ENCODE peak calls at places on chromosomes 1 and 21, in five cellular contexts. Y, Q, H, W and G are unnamed samples. For H3K36me3, the result is how much of the 10 kb centered on the place peaks cover.

GRCh38 chr21:40846566-40847411 is at the start of gene DSCAM:
- DNase-seq in Q (no peak), H (peak), Y (no peak), W (no peak), G (no peak)

GRCh38 chr1:221741364-221741970 is 422 bp downstream of the DUSP10 start:
- DNase-seq in H (peak), W (no peak), Y (peak), Q (no peak), G (peak)

GRCh38 chr21:45257673-45258341 is 29.9 kb downstream of the POFUT2 start:
- DNase-seq in W (no peak), Y (no peak), Q (no peak), H (peak), G (no peak)

GRCh38 chr1:205032512-205032911 is 10.5 kb upstream of the CNTN2 start:
- DNase-seq in Y (no peak), Q (no peak), H (no peak), W (no peak), G (no peak)

GRCh38 chr1:239308701-239309333 is 77.6 kb upstream of the CHRM3 start:
- DNase-seq in W (peak), H (no peak), Q (peak), Y (peak), G (peak)

GRCh38 chr21:45255381-45256020 is 32.2 kb downstream of the POFUT2 start:
- DNase-seq in W (peak), Q (peak), Y (peak), H (no peak), G (no peak)

GRCh38 chr21:44919111-44919912 is 1.4 kb downstream of the ITGB2 start:
- DNase-seq in Q (no peak), W (peak), H (peak), Y (no peak), G (peak)

GRCh38 chr1:87612966-87613365 is 284.3 kb downstream of the LMO4 start:
- DNase-seq in W (no peak), Y (peak), H (no peak), Q (no peak), G (no peak)

GRCh38 chr21:21385404-21385803 is 387.2 kb downstream of the NCAM2 start:
- DNase-seq in H (no peak), W (no peak), Q (no peak), Y (no peak), G (no peak)

GRCh38 chr1:182301467-182302198 is 90.0 kb downstream of the GLUL start:
- DNase-seq in H (no peak), W (peak), Y (no peak), Q (no peak), G (no peak)

GRCh38 chr1:21887796-21888195 is 49.3 kb downstream of the HSPG2 start:
- DNase-seq in Y (no peak), W (no peak), H (peak), Q (no peak), G (no peak)

GRCh38 chr21:41783476-41784150 is 16.8 kb upstream of the RIPK4 start:
- DNase-seq in H (no peak), Q (peak), W (no peak), Y (peak), G (no peak)

GRCh38 chr1:160370561-160371345 is 3.9 kb downstream of the NHLH1 start:
- DNase-seq in W (no peak), Y (no peak), H (no peak), Q (no peak), G (no peak)

GRCh38 chr1:205300149-205300548 is 21.4 kb downstream of the NUAK2 start:
- DNase-seq in W (no peak), Q (no peak), Y (no peak), H (no peak), G (no peak)

GRCh38 chr1:234186037-234186688 is 187.1 kb upstream of the COA6 start:
- DNase-seq in Q (peak), Y (peak), W (no peak), H (no peak), G (no peak)

GRCh38 chr1:149966405-149966804 is 29.7 kb upstream of the MTMR11 start:
- DNase-seq in H (no peak), W (no peak), Q (no peak), Y (no peak), G (no peak)

GRCh38 chr21:15252437-15252836 is 187.6 kb upstream of the NRIP1 start:
- DNase-seq in W (no peak), Q (no peak), H (no peak), Y (no peak), G (no peak)

GRCh38 chr1:210328032-210328745 is 513 bp upstream of the HHAT start:
- DNase-seq in Q (no peak), W (no peak), Y (no peak), H (no peak), G (no peak)

GRCh38 chr1:229768232-229768631 is 142.2 kb downstream of the URB2 start:
- DNase-seq in H (no peak), Y (no peak), W (no peak), Q (no peak), G (no peak)

GRCh38 chr1:74713849-74714248 is 19.0 kb downstream of the CRYZ start:
- DNase-seq in Y (no peak), Q (no peak), H (no peak), W (no peak), G (no peak)

GRCh38 chr1:29171089-29171488 is 10.6 kb downstream of the SRSF4 start:
- DNase-seq in H (no peak), W (no peak), Y (no peak), Q (no peak), G (no peak)

GRCh38 chr1:153220606-153221303 is 3.4 kb downstream of the PRR9 start:
- DNase-seq in Q (no peak), Y (no peak), W (no peak), H (no peak), G (no peak)

GRCh38 chr1:21499283-21499945 is 9.8 kb upstream of the ALPL start:
- DNase-seq in Y (no peak), H (no peak), W (no peak), Q (no peak), G (no peak)

GRCh38 chr1:24481098-24481497 is 21.5 kb upstream of the RCAN3 start:
- DNase-seq in W (peak), Q (no peak), H (no peak), Y (no peak), G (no peak)
- H3K27ac ChIP-seq in W (peak), Q (no peak), H (no peak), Y (no peak), G (peak)

GRCh38 chr1:12345350-12346217 is 115.8 kb downstream of the VPS13D start:
- DNase-seq in W (peak), Y (no peak), H (no peak), Q (no peak), G (no peak)
- H3K4me3 ChIP-seq in W (peak), Y (no peak), H (no peak), Q (no peak), G (no peak)

GRCh38 chr1:54875000-54875399 is 12.0 kb downstream of the DHCR24 start:
- DNase-seq in Y (no peak), H (no peak), W (no peak), Q (no peak), G (no peak)
- H3K36me3 ChIP-seq in Y (half or more), H (half or more), W (under half), Q (half or more), G (half or more)

GRCh38 chr1:198775606-198776005 is 136.8 kb downstream of the PTPRC start:
- DNase-seq in W (no peak), H (peak), Y (no peak), Q (no peak), G (no peak)
- H3K27ac ChIP-seq in W (no peak), H (no peak), Y (peak), Q (no peak), G (peak)